ENCODE peak calls at places on chromosomes 4 and X, in six cellular contexts. H is right cardiac atrium; T is cerebellum; V is activated T-helper 1 cell treated with anti-CD3 and anti-CD28 coated beads, Interleukin-2, amount 50 U/mL, for 16 hours; C is nucleus accumbens; K is NCI-H345. Z is an unnamed sample.

GRCh38 chrX:17082831-17083230 is 136.4 kb downstream of the REPS2 start:
- DNase-seq in H (no peak), T (peak), V (no peak), C (no peak), K (peak), Z (peak)

GRCh38 chrX:72100824-72101351 is 30.8 kb downstream of the RTL5 start:
- DNase-seq in H (no peak), T (no peak), V (peak), C (no peak), K (no peak), Z (no peak)

GRCh38 chr4:54813674-54814073 is 155.9 kb downstream of the KIT start:
- DNase-seq in H (no peak), T (no peak), V (no peak), C (no peak), K (no peak), Z (no peak)

GRCh38 chr4:151644625-151645024 is 116.2 kb downstream of the GATB start:
- DNase-seq in H (no peak), T (no peak), V (no peak), C (no peak), K (peak), Z (no peak)

GRCh38 chrX:81120936-81121351 is 80.8 kb downstream of the HMGN5 start:
- DNase-seq in H (peak), T (no peak), V (no peak), C (peak), K (no peak), Z (peak)

GRCh38 chrX:40157228-40158035 is 59.7 kb upstream of the BCOR start:
- DNase-seq in H (no peak), T (no peak), V (no peak), C (no peak), K (no peak), Z (peak)

GRCh38 chr4:4402966-4403365 is 16.1 kb downstream of the NSG1 start:
- DNase-seq in H (no peak), T (no peak), V (no peak), C (no peak), K (no peak), Z (no peak)

GRCh38 chrX:67288958-67289641 is 254.7 kb upstream of the AR start:
- DNase-seq in H (no peak), T (no peak), V (no peak), C (no peak), K (no peak), Z (no peak)

GRCh38 chrX:118884552-118885138 is 61.0 kb downstream of the ZCCHC12 start:
- DNase-seq in H (no peak), T (no peak), V (no peak), C (no peak), K (no peak), Z (no peak)

GRCh38 chr4:40299704-40300336 is 35.3 kb upstream of the CHRNA9 start:
- DNase-seq in H (no peak), T (no peak), V (no peak), C (no peak), K (no peak), Z (no peak)

GRCh38 chrX:13990126-13990525 is 39.6 kb downstream of the GEMIN8 start:
- DNase-seq in H (no peak), T (no peak), V (no peak), C (peak), K (no peak), Z (no peak)

GRCh38 chr4:2364654-2365053 is 53.8 kb downstream of the ZFYVE28 start:
- DNase-seq in H (peak), T (no peak), V (peak), C (no peak), K (no peak), Z (no peak)

GRCh38 chr4:120331486-120332281 is 265.0 kb upstream of the MAD2L1 start:
- DNase-seq in H (no peak), T (no peak), V (no peak), C (no peak), K (peak), Z (no peak)

GRCh38 chr4:23373269-23373668 is 516.6 kb downstream of the PPARGC1A start:
- DNase-seq in H (peak), T (no peak), V (no peak), C (no peak), K (peak), Z (no peak)

GRCh38 chr4:162157241-162157640 is 6.6 kb downstream of the FSTL5 start:
- DNase-seq in H (no peak), T (no peak), V (no peak), C (no peak), K (no peak), Z (no peak)

GRCh38 chr4:143362392-143363046 is 25.8 kb downstream of the GAB1 start:
- DNase-seq in H (no peak), T (no peak), V (no peak), C (no peak), K (no peak), Z (no peak)

GRCh38 chrX:103688949-103689348 is 2.5 kb upstream of the MORF4L2 start:
- DNase-seq in H (no peak), T (peak), V (no peak), C (no peak), K (peak), Z (peak)

GRCh38 chr4:212438-213174 is 88.3 kb downstream of the ZNF718 start:
- DNase-seq in H (peak), T (peak), V (no peak), C (peak), K (no peak), Z (peak)

GRCh38 chrX:28787206-28787605 is 200.0 kb downstream of the IL1RAPL1 start:
- DNase-seq in H (no peak), T (no peak), V (no peak), C (no peak), K (no peak), Z (no peak)

GRCh38 chr4:142408003-142408441 is 438.1 kb downstream of the INPP4B start:
- DNase-seq in H (no peak), T (no peak), V (no peak), C (no peak), K (no peak), Z (no peak)

GRCh38 chr4:168059251-168059650 is 33.1 kb upstream of the ANXA10 start:
- DNase-seq in H (no peak), T (no peak), V (no peak), C (no peak), K (no peak), Z (no peak)

GRCh38 chrX:137052641-137053235 is 18.9 kb upstream of the GPR101 start:
- DNase-seq in H (no peak), T (peak), V (no peak), C (peak), K (peak), Z (peak)

GRCh38 chr4:15303052-15303641 is 124.7 kb upstream of the C1QTNF7 start:
- DNase-seq in H (no peak), T (no peak), V (no peak), C (no peak), K (no peak), Z (no peak)

GRCh38 chr4:65033899-65034298 is 624.6 kb upstream of the TECRL start:
- DNase-seq in H (no peak), T (no peak), V (no peak), C (no peak), K (no peak), Z (no peak)

GRCh38 chr4:31655328-31655727 is 935.2 kb downstream of the PCDH7 start:
- DNase-seq in H (no peak), T (no peak), V (no peak), C (no peak), K (no peak), Z (no peak)

GRCh38 chrX:40474205-40474626 is 106.6 kb upstream of the ATP6AP2 start:
- DNase-seq in H (peak), T (peak), V (no peak), C (no peak), K (peak), Z (peak)

GRCh38 chrX:102765217-102765616 is 44.7 kb downstream of the GPRASP3 start:
- DNase-seq in H (peak), T (no peak), V (no peak), C (no peak), K (no peak), Z (no peak)

GRCh38 chrX:11899091-11899490 is 141.1 kb downstream of the MSL3 start:
- DNase-seq in H (no peak), T (no peak), V (no peak), C (no peak), K (no peak), Z (no peak)

GRCh38 chr4:86614896-86615295 is 20.8 kb downstream of the PTPN13 start:
- DNase-seq in H (no peak), T (no peak), V (no peak), C (no peak), K (no peak), Z (no peak)

GRCh38 chr4:139214039-139214534 is 37.1 kb upstream of the ELF2 start:
- DNase-seq in H (no peak), T (no peak), V (no peak), C (no peak), K (no peak), Z (peak)

GRCh38 chrX:21662761-21663160 is 4.6 kb upstream of the KLHL34 start:
- DNase-seq in H (no peak), T (no peak), V (no peak), C (no peak), K (no peak), Z (no peak)

GRCh38 chrX:2478546-2479419 is 22.0 kb downstream of the DHRSX start:
- DNase-seq in H (no peak), T (no peak), V (no peak), C (no peak), K (no peak), Z (no peak)

GRCh38 chr4:1808851-1809753 is 16.0 kb downstream of the FGFR3 start:
- DNase-seq in H (no peak), T (no peak), V (no peak), C (no peak), K (no peak), Z (no peak)

GRCh38 chr4:55554453-55555030 is 7.8 kb upstream of the CLOCK start:
- DNase-seq in H (no peak), T (no peak), V (no peak), C (no peak), K (no peak), Z (no peak)

GRCh38 chr4:122958505-122958904 is 36.1 kb upstream of the NUDT6 start:
- DNase-seq in H (no peak), T (no peak), V (no peak), C (no peak), K (no peak), Z (no peak)